ENCODE peak calls at places on chromosome 10, in nine cellular contexts. K is MCF 10A, W is Ammon's horn, H is iris pigment epithelial cell, U is uterus, G is hepatic stellate cell, N is H7, X is mucosa of gallbladder, D is HFFc6. A is an unnamed sample.

GRCh38 chr10:103265712-103266329 is 11.1 kb upstream of the INA start:
- DNase-seq in K (peak), W (no peak), H (peak), U (peak), G (no peak), N (peak), X (peak), D (peak), A (peak)

GRCh38 chr10:59175538-59176240 is 754 bp upstream of the PHYHIPL start:
- DNase-seq in K (no peak), W (peak), H (no peak), U (no peak), G (no peak), N (no peak), X (no peak), D (no peak), A (no peak)

GRCh38 chr10:52318822-52319464 is 4.9 kb downstream of the DKK1 start:
- DNase-seq in K (peak), W (no peak), H (peak), U (no peak), G (peak), N (no peak), X (no peak), D (peak), A (peak)

GRCh38 chr10:73771722-73772279 is 10.0 kb upstream of the CHCHD1 start:
- DNase-seq in K (no peak), W (peak), H (no peak), U (no peak), G (peak), N (peak), X (peak), D (no peak), A (peak)

GRCh38 chr10:111125102-111125501 is 48.3 kb downstream of the ADRA2A start:
- DNase-seq in K (no peak), W (no peak), H (no peak), U (no peak), G (no peak), N (no peak), X (peak), D (no peak), A (no peak)

GRCh38 chr10:122565766-122566206 is 5.2 kb downstream of the DMBT1 start:
- DNase-seq in K (peak), W (peak), H (peak), U (peak), G (peak), N (peak), X (peak), D (peak), A (peak)

GRCh38 chr10:128539784-128540759 is 413.8 kb upstream of the MKI67 start:
- DNase-seq in K (no peak), W (no peak), H (no peak), U (no peak), G (no peak), N (peak), X (no peak), D (no peak), A (no peak)

GRCh38 chr10:53846809-53847208 is 954.2 kb downstream of the PCDH15 start:
- DNase-seq in K (peak), W (no peak), H (no peak), U (no peak), G (no peak), N (no peak), X (no peak), D (no peak), A (no peak)

GRCh38 chr10:124645496-124646095 is 98.6 kb downstream of the FAM53B start:
- DNase-seq in K (no peak), W (no peak), H (no peak), U (no peak), G (no peak), N (no peak), X (no peak), D (no peak), A (no peak)

GRCh38 chr10:71564221-71564820 is 155.3 kb downstream of the C10orf105 start:
- DNase-seq in K (no peak), W (no peak), H (no peak), U (no peak), G (no peak), N (no peak), X (no peak), D (no peak), A (no peak)

GRCh38 chr10:101305241-101306230 is 48.4 kb upstream of the BTRC start:
- DNase-seq in K (no peak), W (no peak), H (no peak), U (no peak), G (no peak), N (no peak), X (peak), D (no peak), A (no peak)

GRCh38 chr10:63696205-63696604 is 175.0 kb downstream of the REEP3 start:
- DNase-seq in K (no peak), W (no peak), H (no peak), U (no peak), G (no peak), N (no peak), X (no peak), D (no peak), A (no peak)

GRCh38 chr10:110916554-110917346 is 2.2 kb downstream of the BBIP1 start:
- DNase-seq in K (peak), W (peak), H (peak), U (no peak), G (peak), N (no peak), X (no peak), D (peak), A (no peak)

GRCh38 chr10:4459531-4459930 is 366.5 kb upstream of the AKR1E2 start:
- DNase-seq in K (no peak), W (no peak), H (peak), U (no peak), G (no peak), N (no peak), X (peak), D (no peak), A (no peak)

GRCh38 chr10:85510682-85511081 is 855.9 kb downstream of the GRID1 start:
- DNase-seq in K (no peak), W (peak), H (no peak), U (no peak), G (no peak), N (peak), X (no peak), D (no peak), A (no peak)

GRCh38 chr10:12721334-12721733 is 280.2 kb downstream of the CCDC3 start:
- DNase-seq in K (no peak), W (no peak), H (no peak), U (no peak), G (no peak), N (no peak), X (no peak), D (no peak), A (no peak)

GRCh38 chr10:36171546-36171945 is 529.5 kb upstream of the FZD8 start:
- DNase-seq in K (no peak), W (no peak), H (peak), U (no peak), G (no peak), N (no peak), X (no peak), D (no peak), A (peak)

GRCh38 chr10:78515873-78516153 is 482.1 kb downstream of the RPS24 start:
- DNase-seq in K (no peak), W (no peak), H (no peak), U (no peak), G (no peak), N (no peak), X (no peak), D (no peak), A (no peak)

GRCh38 chr10:14327535-14327934 is 3.2 kb downstream of the FRMD4A start:
- DNase-seq in K (no peak), W (peak), H (no peak), U (no peak), G (no peak), N (no peak), X (no peak), D (no peak), A (peak)

GRCh38 chr10:103691267-103691666 is 164.1 kb downstream of the SH3PXD2A start:
- DNase-seq in K (no peak), W (no peak), H (no peak), U (no peak), G (no peak), N (no peak), X (no peak), D (no peak), A (no peak)

GRCh38 chr10:104349623-104350142 is 4.0 kb upstream of the CFAP58 start:
- DNase-seq in K (peak), W (peak), H (peak), U (no peak), G (no peak), N (no peak), X (no peak), D (no peak), A (peak)

GRCh38 chr10:85622425-85622824 is 744.2 kb downstream of the GRID1 start:
- DNase-seq in K (no peak), W (no peak), H (no peak), U (no peak), G (no peak), N (no peak), X (no peak), D (no peak), A (no peak)

GRCh38 chr10:61942997-61943457 is 41.5 kb downstream of the ARID5B start:
- DNase-seq in K (peak), W (no peak), H (peak), U (no peak), G (no peak), N (no peak), X (no peak), D (peak), A (peak)

GRCh38 chr10:22554481-22555182 is 159.7 kb downstream of the PIP4K2A start:
- DNase-seq in K (no peak), W (peak), H (peak), U (peak), G (peak), N (no peak), X (peak), D (no peak), A (no peak)

GRCh38 chr10:130720235-130720634 is 584.0 kb downstream of the GLRX3 start:
- DNase-seq in K (no peak), W (no peak), H (no peak), U (no peak), G (no peak), N (no peak), X (no peak), D (no peak), A (no peak)

GRCh38 chr10:88833722-88834121 is 17.9 kb downstream of the ANKRD22 start:
- DNase-seq in K (no peak), W (peak), H (no peak), U (no peak), G (no peak), N (no peak), X (no peak), D (no peak), A (no peak)

GRCh38 chr10:29908977-29909376 is 150.4 kb downstream of the JCAD start:
- DNase-seq in K (peak), W (no peak), H (no peak), U (no peak), G (no peak), N (no peak), X (no peak), D (no peak), A (no peak)

GRCh38 chr10:75910032-75910431 is 478.6 kb downstream of the LRMDA start:
- DNase-seq in K (peak), W (peak), H (peak), U (no peak), G (no peak), N (no peak), X (no peak), D (peak), A (no peak)

GRCh38 chr10:76397957-76398665 is 966.7 kb downstream of the LRMDA start:
- DNase-seq in K (no peak), W (no peak), H (no peak), U (peak), G (no peak), N (no peak), X (no peak), D (no peak), A (no peak)

GRCh38 chr10:23293145-23293724 is 51.4 kb downstream of the C10orf67 start:
- DNase-seq in K (peak), W (peak), H (peak), U (no peak), G (no peak), N (peak), X (no peak), D (peak), A (peak)

GRCh38 chr10:28668363-28669226 is 8.7 kb upstream of the BAMBI start:
- DNase-seq in K (no peak), W (no peak), H (peak), U (peak), G (peak), N (peak), X (peak), D (no peak), A (no peak)

GRCh38 chr10:81348003-81348402 is 527.0 kb upstream of the NRG3 start:
- DNase-seq in K (no peak), W (no peak), H (no peak), U (no peak), G (no peak), N (no peak), X (no peak), D (no peak), A (peak)

GRCh38 chr10:98087309-98087708 is 47.1 kb upstream of the R3HCC1L start:
- DNase-seq in K (peak), W (no peak), H (peak), U (no peak), G (no peak), N (no peak), X (no peak), D (no peak), A (no peak)

GRCh38 chr10:49579621-49580020 is 30.5 kb upstream of the SLC18A3 start:
- DNase-seq in K (no peak), W (no peak), H (peak), U (no peak), G (no peak), N (no peak), X (no peak), D (peak), A (no peak)

GRCh38 chr10:70743430-70743788 is 41.8 kb downstream of the TBATA start:
- DNase-seq in K (no peak), W (no peak), H (no peak), U (no peak), G (no peak), N (no peak), X (no peak), D (no peak), A (no peak)

GRCh38 chr10:8913720-8914119 is 859.2 kb downstream of the GATA3 start:
- DNase-seq in K (peak), W (no peak), H (peak), U (no peak), G (no peak), N (no peak), X (no peak), D (no peak), A (no peak)

GRCh38 chr10:118501637-118502440 is 93.6 kb downstream of the PRLHR start:
- DNase-seq in K (peak), W (no peak), H (peak), U (no peak), G (no peak), N (no peak), X (peak), D (peak), A (peak)

GRCh38 chr10:35059486-35059885 is 30.7 kb downstream of the CUL2 start:
- DNase-seq in K (no peak), W (no peak), H (peak), U (no peak), G (no peak), N (no peak), X (no peak), D (no peak), A (no peak)